ENCODE peak calls at places on chromosome 11, in ten cellular contexts. One of them, this sample, is unnamed.

GRCh38 chr11:22510741-22511140 is 114.9 kb downstream of the FANCF start:
- DNase-seq in T-helper 17 cell: no peak
- DNase-seq in occipital lobe: no peak
- DNase-seq in NCI-H446: peak; percentile 54
- DNase-seq in GM23338: no peak
- DNase-seq in kidney tubule cell: peak; percentile 87
- DNase-seq in GM23248: peak; percentile 90
- DNase-seq in naive thymus-derived CD8-positive, alpha-beta T cell: no peak
- DNase-seq in activated T-cell treated with anti-CD3 and anti-CD28 coated beads, Interleukin-2, amount 50 U/mL, for 48 hours: no peak
- DNase-seq in COR-L47: no peak
- DNase-seq in this sample: no peak

GRCh38 chr11:117188620-117189081 is 10.1 kb downstream of the SIDT2 start:
- DNase-seq in occipital lobe: no peak
- DNase-seq in NCI-H446: no peak
- DNase-seq in activated T-cell treated with anti-CD3 and anti-CD28 coated beads, Interleukin-2, amount 50 U/mL, for 48 hours: no peak
- DNase-seq in GM23248: no peak
- DNase-seq in naive thymus-derived CD8-positive, alpha-beta T cell: no peak
- DNase-seq in GM23338: no peak
- DNase-seq in T-helper 17 cell: no peak
- DNase-seq in kidney tubule cell: no peak
- DNase-seq in COR-L47: no peak
- DNase-seq in this sample: no peak

GRCh38 chr11:77411238-77411637 is 62.7 kb downstream of the PAK1 start:
- DNase-seq in occipital lobe: no peak
- DNase-seq in GM23248: peak; percentile 65
- DNase-seq in NCI-H446: no peak
- DNase-seq in naive thymus-derived CD8-positive, alpha-beta T cell: no peak
- DNase-seq in activated T-cell treated with anti-CD3 and anti-CD28 coated beads, Interleukin-2, amount 50 U/mL, for 48 hours: no peak
- DNase-seq in GM23338: peak; percentile 37
- DNase-seq in T-helper 17 cell: no peak
- DNase-seq in kidney tubule cell: no peak
- DNase-seq in COR-L47: no peak
- DNase-seq in this sample: no peak

GRCh38 chr11:69335010-69335409 is 41.1 kb downstream of the MYEOV start:
- DNase-seq in NCI-H446: no peak
- DNase-seq in GM23338: no peak
- DNase-seq in kidney tubule cell: no peak
- DNase-seq in activated T-cell treated with anti-CD3 and anti-CD28 coated beads, Interleukin-2, amount 50 U/mL, for 48 hours: no peak
- DNase-seq in T-helper 17 cell: no peak
- DNase-seq in occipital lobe: no peak
- DNase-seq in GM23248: no peak
- DNase-seq in COR-L47: no peak
- DNase-seq in naive thymus-derived CD8-positive, alpha-beta T cell: no peak
- DNase-seq in this sample: no peak

GRCh38 chr11:8354622-8355417 is 91.1 kb upstream of the LMO1 start:
- DNase-seq in occipital lobe: no peak
- DNase-seq in COR-L47: peak; percentile 84
- DNase-seq in GM23248: peak; percentile 15
- DNase-seq in activated T-cell treated with anti-CD3 and anti-CD28 coated beads, Interleukin-2, amount 50 U/mL, for 48 hours: no peak
- DNase-seq in naive thymus-derived CD8-positive, alpha-beta T cell: no peak
- DNase-seq in T-helper 17 cell: no peak
- DNase-seq in NCI-H446: no peak
- DNase-seq in kidney tubule cell: peak; percentile 42
- DNase-seq in GM23338: no peak
- DNase-seq in this sample: peak; percentile 96

GRCh38 chr11:62880231-62880802 is 379 bp upstream of the SLC3A2 start:
- DNase-seq in activated T-cell treated with anti-CD3 and anti-CD28 coated beads, Interleukin-2, amount 50 U/mL, for 48 hours: no peak
- DNase-seq in T-helper 17 cell: no peak
- DNase-seq in NCI-H446: no peak
- DNase-seq in GM23248: peak; percentile 96
- DNase-seq in COR-L47: no peak
- DNase-seq in naive thymus-derived CD8-positive, alpha-beta T cell: no peak
- DNase-seq in occipital lobe: no peak
- DNase-seq in kidney tubule cell: peak; percentile 83
- DNase-seq in GM23338: no peak
- DNase-seq in this sample: peak; percentile 56

GRCh38 chr11:13140028-13140870 is 131.1 kb downstream of the RASSF10 start:
- DNase-seq in naive thymus-derived CD8-positive, alpha-beta T cell: no peak
- DNase-seq in COR-L47: no peak
- DNase-seq in activated T-cell treated with anti-CD3 and anti-CD28 coated beads, Interleukin-2, amount 50 U/mL, for 48 hours: no peak
- DNase-seq in NCI-H446: no peak
- DNase-seq in GM23248: peak; percentile 60
- DNase-seq in T-helper 17 cell: no peak
- DNase-seq in GM23338: no peak
- DNase-seq in occipital lobe: no peak
- DNase-seq in kidney tubule cell: peak; percentile 98
- DNase-seq in this sample: peak; percentile 95

GRCh38 chr11:25737071-25737675 is 594.8 kb upstream of the ANO3 start:
- DNase-seq in naive thymus-derived CD8-positive, alpha-beta T cell: no peak
- DNase-seq in COR-L47: no peak
- DNase-seq in T-helper 17 cell: no peak
- DNase-seq in GM23248: no peak
- DNase-seq in occipital lobe: no peak
- DNase-seq in kidney tubule cell: no peak
- DNase-seq in GM23338: no peak
- DNase-seq in activated T-cell treated with anti-CD3 and anti-CD28 coated beads, Interleukin-2, amount 50 U/mL, for 48 hours: no peak
- DNase-seq in NCI-H446: no peak
- DNase-seq in this sample: no peak

GRCh38 chr11:129333873-129334272 is 41.8 kb upstream of the BARX2 start:
- DNase-seq in occipital lobe: no peak
- DNase-seq in GM23248: peak; percentile 15
- DNase-seq in naive thymus-derived CD8-positive, alpha-beta T cell: no peak
- DNase-seq in GM23338: no peak
- DNase-seq in COR-L47: no peak
- DNase-seq in kidney tubule cell: peak; percentile 5
- DNase-seq in NCI-H446: no peak
- DNase-seq in T-helper 17 cell: no peak
- DNase-seq in activated T-cell treated with anti-CD3 and anti-CD28 coated beads, Interleukin-2, amount 50 U/mL, for 48 hours: no peak
- DNase-seq in this sample: peak; percentile 68

GRCh38 chr11:75827562-75827961 is 12.6 kb downstream of the UVRAG start:
- DNase-seq in GM23248: no peak
- DNase-seq in NCI-H446: no peak
- DNase-seq in COR-L47: no peak
- DNase-seq in kidney tubule cell: no peak
- DNase-seq in naive thymus-derived CD8-positive, alpha-beta T cell: no peak
- DNase-seq in T-helper 17 cell: no peak
- DNase-seq in occipital lobe: no peak
- DNase-seq in activated T-cell treated with anti-CD3 and anti-CD28 coated beads, Interleukin-2, amount 50 U/mL, for 48 hours: no peak
- DNase-seq in GM23338: no peak
- DNase-seq in this sample: no peak

GRCh38 chr11:19953342-19953741 is 206.9 kb downstream of the DBX1 start:
- DNase-seq in GM23338: peak; percentile 84
- DNase-seq in NCI-H446: no peak
- DNase-seq in activated T-cell treated with anti-CD3 and anti-CD28 coated beads, Interleukin-2, amount 50 U/mL, for 48 hours: no peak
- DNase-seq in naive thymus-derived CD8-positive, alpha-beta T cell: no peak
- DNase-seq in kidney tubule cell: peak; percentile 93
- DNase-seq in occipital lobe: no peak
- DNase-seq in T-helper 17 cell: no peak
- DNase-seq in COR-L47: no peak
- DNase-seq in GM23248: peak; percentile 69
- DNase-seq in this sample: no peak

GRCh38 chr11:84817998-84818397 is 809.1 kb downstream of the DLG2 start:
- DNase-seq in kidney tubule cell: peak; percentile 46
- DNase-seq in GM23248: peak; percentile 79
- DNase-seq in COR-L47: no peak
- DNase-seq in naive thymus-derived CD8-positive, alpha-beta T cell: no peak
- DNase-seq in GM23338: no peak
- DNase-seq in activated T-cell treated with anti-CD3 and anti-CD28 coated beads, Interleukin-2, amount 50 U/mL, for 48 hours: no peak
- DNase-seq in occipital lobe: no peak
- DNase-seq in T-helper 17 cell: no peak
- DNase-seq in NCI-H446: no peak
- DNase-seq in this sample: no peak

GRCh38 chr11:118180300-118180703 is 3.9 kb upstream of the SCN2B start:
- DNase-seq in kidney tubule cell: peak; percentile 21
- DNase-seq in naive thymus-derived CD8-positive, alpha-beta T cell: no peak
- DNase-seq in GM23338: peak; percentile 89
- DNase-seq in occipital lobe: peak; percentile 92
- DNase-seq in COR-L47: no peak
- DNase-seq in activated T-cell treated with anti-CD3 and anti-CD28 coated beads, Interleukin-2, amount 50 U/mL, for 48 hours: no peak
- DNase-seq in GM23248: peak; percentile 33
- DNase-seq in T-helper 17 cell: no peak
- DNase-seq in NCI-H446: peak; percentile 65
- DNase-seq in this sample: no peak

GRCh38 chr11:64017950-64018224 is 17.8 kb upstream of the FLRT1 start:
- DNase-seq in GM23338: no peak
- DNase-seq in NCI-H446: no peak
- DNase-seq in T-helper 17 cell: no peak
- DNase-seq in GM23248: no peak
- DNase-seq in naive thymus-derived CD8-positive, alpha-beta T cell: no peak
- DNase-seq in occipital lobe: no peak
- DNase-seq in kidney tubule cell: no peak
- DNase-seq in COR-L47: no peak
- DNase-seq in activated T-cell treated with anti-CD3 and anti-CD28 coated beads, Interleukin-2, amount 50 U/mL, for 48 hours: no peak
- DNase-seq in this sample: no peak

GRCh38 chr11:83436855-83437254 is 150.7 kb upstream of the CCDC90B start:
- DNase-seq in NCI-H446: no peak
- DNase-seq in naive thymus-derived CD8-positive, alpha-beta T cell: no peak
- DNase-seq in occipital lobe: no peak
- DNase-seq in COR-L47: no peak
- DNase-seq in activated T-cell treated with anti-CD3 and anti-CD28 coated beads, Interleukin-2, amount 50 U/mL, for 48 hours: no peak
- DNase-seq in GM23248: no peak
- DNase-seq in GM23338: peak; percentile 27
- DNase-seq in kidney tubule cell: no peak
- DNase-seq in T-helper 17 cell: no peak
- DNase-seq in this sample: no peak

GRCh38 chr11:91749231-91749630 is 475.4 kb upstream of the FAT3 start:
- DNase-seq in GM23248: no peak
- DNase-seq in kidney tubule cell: peak; percentile 62
- DNase-seq in activated T-cell treated with anti-CD3 and anti-CD28 coated beads, Interleukin-2, amount 50 U/mL, for 48 hours: no peak
- DNase-seq in occipital lobe: no peak
- DNase-seq in naive thymus-derived CD8-positive, alpha-beta T cell: no peak
- DNase-seq in NCI-H446: no peak
- DNase-seq in GM23338: no peak
- DNase-seq in COR-L47: no peak
- DNase-seq in T-helper 17 cell: no peak
- DNase-seq in this sample: no peak

GRCh38 chr11:109040303-109040702 is 375.4 kb downstream of the DDX10 start:
- DNase-seq in GM23248: no peak
- DNase-seq in occipital lobe: no peak
- DNase-seq in NCI-H446: no peak
- DNase-seq in COR-L47: no peak
- DNase-seq in T-helper 17 cell: no peak
- DNase-seq in naive thymus-derived CD8-positive, alpha-beta T cell: no peak
- DNase-seq in GM23338: peak; percentile 77
- DNase-seq in activated T-cell treated with anti-CD3 and anti-CD28 coated beads, Interleukin-2, amount 50 U/mL, for 48 hours: no peak
- DNase-seq in kidney tubule cell: no peak
- DNase-seq in this sample: no peak

GRCh38 chr11:45354976-45355705 is 69.0 kb upstream of the SYT13 start:
- DNase-seq in GM23338: peak; percentile 93
- DNase-seq in GM23248: peak; percentile 39
- DNase-seq in activated T-cell treated with anti-CD3 and anti-CD28 coated beads, Interleukin-2, amount 50 U/mL, for 48 hours: peak; percentile 88
- DNase-seq in naive thymus-derived CD8-positive, alpha-beta T cell: peak; percentile 89
- DNase-seq in T-helper 17 cell: peak; percentile 68
- DNase-seq in NCI-H446: peak; percentile 52
- DNase-seq in kidney tubule cell: peak; percentile 81
- DNase-seq in occipital lobe: peak; percentile 60
- DNase-seq in COR-L47: peak; percentile 92
- DNase-seq in this sample: peak; percentile 97

This sample was measured in NCI-H1417.